ENCODE peak calls at places on chromosomes 5 and 9, in seven cellular contexts. W is IMR-90, H is H9, Z is neuronal stem cell, S is trophoblast cell, A is H1, V is mesenchymal stem cell. D is an unnamed sample.

GRCh38 chr5:57662991-57663390 is 180.4 kb upstream of the ACTBL2 start:
- DNase-seq in W (peak), H (no peak), Z (no peak), S (no peak), A (no peak), V (no peak), D (no peak)

GRCh38 chr5:142145106-142145900 is 36.7 kb downstream of the NDFIP1 start:
- DNase-seq in W (peak), H (peak), Z (no peak), S (peak), A (no peak), V (peak), D (peak)

GRCh38 chr9:28650327-28650726 is 1077.0 kb upstream of the C9orf72 start:
- DNase-seq in W (no peak), H (peak), Z (no peak), S (no peak), A (no peak), V (no peak), D (peak)

GRCh38 chr9:120886490-120886967 is 9.5 kb upstream of the PHF19 start:
- DNase-seq in W (peak), H (no peak), Z (no peak), S (no peak), A (no peak), V (peak), D (no peak)

GRCh38 chr9:106632621-106633020 is 230.3 kb upstream of the ZNF462 start:
- DNase-seq in W (no peak), H (no peak), Z (no peak), S (no peak), A (no peak), V (no peak), D (peak)

GRCh38 chr5:1417586-1418225 is 27.5 kb downstream of the SLC6A3 start:
- DNase-seq in W (no peak), H (no peak), Z (no peak), S (no peak), A (no peak), V (no peak), D (no peak)

GRCh38 chr5:1668141-1668721 is 131.4 kb downstream of the MRPL36 start:
- DNase-seq in W (no peak), H (peak), Z (no peak), S (no peak), A (no peak), V (no peak), D (peak)

GRCh38 chr5:165321912-165322311 is 1816.5 kb downstream of the MAT2B start:
- DNase-seq in W (peak), H (no peak), Z (no peak), S (no peak), A (no peak), V (peak), D (no peak)

GRCh38 chr5:151151793-151152192 is 5.8 kb downstream of the ANXA6 start:
- DNase-seq in W (peak), H (no peak), Z (no peak), S (no peak), A (no peak), V (peak), D (no peak)

GRCh38 chr5:151150484-151151262 is 6.9 kb downstream of the ANXA6 start:
- DNase-seq in W (peak), H (no peak), Z (no peak), S (no peak), A (no peak), V (peak), D (no peak)

GRCh38 chr9:129253820-129254381 is 75.8 kb upstream of the IER5L start:
- DNase-seq in W (no peak), H (no peak), Z (no peak), S (no peak), A (no peak), V (no peak), D (no peak)

GRCh38 chr5:118611332-118611945 is 376.9 kb downstream of the DTWD2 start:
- DNase-seq in W (peak), H (peak), Z (peak), S (peak), A (no peak), V (peak), D (peak)

GRCh38 chr9:85858351-85858750 is 82.6 kb upstream of the NAA35 start:
- DNase-seq in W (no peak), H (no peak), Z (no peak), S (no peak), A (no peak), V (no peak), D (no peak)

GRCh38 chr9:71303351-71303750 is 181.9 kb upstream of the TRPM3 start:
- DNase-seq in W (peak), H (no peak), Z (no peak), S (no peak), A (no peak), V (no peak), D (no peak)

GRCh38 chr5:77266291-77266690 is 55.8 kb downstream of the PDE8B start:
- DNase-seq in W (peak), H (no peak), Z (no peak), S (no peak), A (no peak), V (peak), D (no peak)

GRCh38 chr9:31996331-31996730 is 388.1 kb upstream of the ACO1 start:
- DNase-seq in W (no peak), H (no peak), Z (no peak), S (no peak), A (no peak), V (no peak), D (peak)

GRCh38 chr5:142246-142810 is 49.0 kb upstream of the LRRC14B start:
- DNase-seq in W (no peak), H (no peak), Z (no peak), S (no peak), A (no peak), V (no peak), D (no peak)

GRCh38 chr9:764986-765385 is 76.5 kb upstream of the DMRT1 start:
- DNase-seq in W (no peak), H (no peak), Z (no peak), S (peak), A (no peak), V (no peak), D (no peak)

GRCh38 chr9:761793-762190 is 79.7 kb upstream of the DMRT1 start:
- DNase-seq in W (no peak), H (no peak), Z (no peak), S (no peak), A (no peak), V (no peak), D (no peak)

GRCh38 chr9:762217-762616 is 79.3 kb upstream of the DMRT1 start:
- DNase-seq in W (no peak), H (no peak), Z (no peak), S (no peak), A (no peak), V (no peak), D (no peak)

GRCh38 chr9:763692-764091 is 77.8 kb upstream of the DMRT1 start:
- DNase-seq in W (no peak), H (no peak), Z (no peak), S (no peak), A (no peak), V (no peak), D (no peak)

GRCh38 chr9:764105-764524 is 77.4 kb upstream of the DMRT1 start:
- DNase-seq in W (peak), H (peak), Z (peak), S (peak), A (peak), V (peak), D (peak)
- H4K8ac ChIP-seq in W (no peak), H (no peak), Z (no peak), S (peak), A (no peak), V (no peak), D (no peak)

GRCh38 chr9:135012166-135012565 is 75.3 kb upstream of the OLFM1 start:
- DNase-seq in W (no peak), H (no peak), Z (no peak), S (no peak), A (no peak), V (no peak), D (no peak)
- H4K8ac ChIP-seq in W (no peak), H (no peak), Z (no peak), S (no peak), A (no peak), V (no peak), D (no peak)

GRCh38 chr9:91063471-91063870 is 261.9 kb downstream of the SYK start:
- DNase-seq in W (no peak), H (no peak), Z (no peak), S (no peak), A (no peak), V (no peak), D (no peak)
- H4K8ac ChIP-seq in W (no peak), H (no peak), Z (no peak), S (no peak), A (no peak), V (no peak), D (no peak)

GRCh38 chr9:12502520-12502919 is 190.7 kb upstream of the TYRP1 start:
- DNase-seq in W (no peak), H (no peak), Z (no peak), S (no peak), A (no peak), V (no peak), D (no peak)
- H4K8ac ChIP-seq in W (no peak), H (no peak), Z (no peak), S (no peak), A (no peak), V (no peak), D (no peak)

DNA sequence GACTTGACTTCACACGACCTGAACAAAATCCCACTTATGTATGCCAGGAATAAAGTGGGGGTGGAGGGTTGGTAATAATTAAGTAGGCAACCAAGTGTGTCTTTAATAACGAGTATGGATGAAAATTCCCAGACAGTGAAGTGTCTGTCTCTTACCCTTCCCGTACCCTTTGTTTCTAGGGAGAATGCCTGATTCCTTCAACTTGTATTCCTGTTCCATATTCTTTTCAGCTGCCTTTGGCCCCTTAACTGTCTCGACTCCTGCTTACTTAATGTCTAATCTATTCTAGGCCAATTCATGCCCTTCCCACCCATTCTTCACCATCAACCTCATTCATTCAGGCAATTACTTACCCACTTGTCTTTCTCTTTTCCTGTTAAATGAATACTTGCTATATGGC is 380.5 kb downstream of the RAB3C start:
- DNase-seq in W (no peak), H (no peak), Z (no peak), S (no peak), A (no peak), V (no peak), D (no peak)
- H4K8ac ChIP-seq in W (no peak), H (no peak), Z (no peak), S (no peak), A (no peak), V (no peak), D (no peak)

GRCh38 chr5:139967353-139967752 is 75.7 kb downstream of the NRG2 start:
- DNase-seq in W (no peak), H (no peak), Z (no peak), S (no peak), A (no peak), V (no peak), D (no peak)

GRCh38 chr5:139962445-139962844 is 80.7 kb downstream of the NRG2 start:
- DNase-seq in W (no peak), H (no peak), Z (no peak), S (no peak), A (no peak), V (no peak), D (no peak)

GRCh38 chr5:139964266-139964993 is 78.7 kb downstream of the NRG2 start:
- DNase-seq in W (no peak), H (no peak), Z (no peak), S (no peak), A (no peak), V (no peak), D (no peak)

GRCh38 chr5:139966856-139967255 is 76.2 kb downstream of the NRG2 start:
- DNase-seq in W (no peak), H (no peak), Z (no peak), S (no peak), A (no peak), V (no peak), D (no peak)

GRCh38 chr5:139964994-139965565 is 78.0 kb downstream of the NRG2 start:
- DNase-seq in W (no peak), H (peak), Z (no peak), S (no peak), A (no peak), V (no peak), D (no peak)
- H4K8ac ChIP-seq in W (no peak), H (no peak), Z (no peak), S (no peak), A (no peak), V (no peak), D (no peak)

GRCh38 chr5:111584651-111585050 is 72.3 kb upstream of the STARD4 start:
- DNase-seq in W (peak), H (no peak), Z (no peak), S (peak), A (no peak), V (peak), D (peak)

GRCh38 chr5:111583761-111584203 is 71.4 kb upstream of the STARD4 start:
- DNase-seq in W (peak), H (no peak), Z (no peak), S (peak), A (no peak), V (peak), D (no peak)

GRCh38 chr5:111580956-111581355 is 68.6 kb upstream of the STARD4 start:
- DNase-seq in W (no peak), H (no peak), Z (no peak), S (no peak), A (no peak), V (peak), D (no peak)

GRCh38 chr5:111585291-111585690 is 73.0 kb upstream of the STARD4 start:
- DNase-seq in W (no peak), H (no peak), Z (no peak), S (no peak), A (no peak), V (peak), D (peak)

GRCh38 chr5:111582962-111583669 is 70.8 kb upstream of the STARD4 start:
- DNase-seq in W (peak), H (no peak), Z (no peak), S (peak), A (no peak), V (peak), D (peak)
- H4K8ac ChIP-seq in W (no peak), H (no peak), Z (no peak), S (no peak), A (no peak), V (no peak), D (no peak)

D was measured in mesendoderm.